ENCODE peak calls at places on chromosomes 11 and 22, in five cellular contexts. T, D, V, N and M are unnamed samples.

GRCh38 chr11:126348806-126349582 is 6.5 kb upstream of the ST3GAL4 start:
- DNase-seq in V (no peak), N (no peak), T (peak; percentile 36), D (no peak), M (no peak)

GRCh38 chr11:126112547-126112946 is 49.9 kb upstream of the CDON start:
- DNase-seq in D (peak; percentile 46), V (no peak), N (no peak), T (no peak), M (no peak)

GRCh38 chr11:69142894-69143293 is 12.8 kb upstream of the SMIM38 start:
- DNase-seq in T (no peak), N (no peak), V (no peak), D (no peak), M (no peak)

GRCh38 chr11:93225642-93226041 is 27.9 kb upstream of the SLC36A4 start:
- DNase-seq in V (no peak), N (no peak), T (peak; percentile 16), D (no peak), M (no peak)

GRCh38 chr11:69869311-69869939 is 50.2 kb upstream of the FGF3 start:
- DNase-seq in D (no peak), N (no peak), V (no peak), T (no peak), M (no peak)

GRCh38 chr11:78190871-78191538 is 2.3 kb downstream of the USP35 start:
- DNase-seq in D (no peak), V (no peak), T (no peak), N (no peak), M (no peak)

GRCh38 chr11:266676-267439 is 11.3 kb upstream of the NLRP6 start:
- DNase-seq in D (no peak), V (no peak), N (no peak), T (no peak), M (no peak)

GRCh38 chr22:29314537-29315285 is 786 bp downstream of the RASL10A start:
- DNase-seq in V (no peak), N (no peak), D (no peak), T (no peak), M (no peak)